ENCODE peak calls at places on chromosomes 13 and 19, in four cellular contexts. One of them, this sample, is unnamed.

GRCh38 chr19:584240-585001 is 5.3 kb upstream of the HCN2 start:
- DNase-seq in Caco-2: no peak
- DNase-seq in SK-N-MC: no peak
- DNase-seq in M059J: peak; percentile 20
- DNase-seq in this sample: no peak

GRCh38 chr19:23771348-23771747 is 12.7 kb upstream of the ZNF681 start:
- DNase-seq in Caco-2: no peak
- DNase-seq in SK-N-MC: no peak
- DNase-seq in M059J: no peak
- DNase-seq in this sample: no peak

GRCh38 chr13:114286808-114287207 is 5.4 kb downstream of the UPF3A start:
- DNase-seq in Caco-2: no peak
- DNase-seq in SK-N-MC: no peak
- DNase-seq in M059J: no peak
- DNase-seq in this sample: no peak

GRCh38 chr19:7456964-7457541 is 31.8 kb downstream of the PEX11G start:
- DNase-seq in Caco-2: no peak
- DNase-seq in SK-N-MC: no peak
- DNase-seq in M059J: peak; percentile 62
- DNase-seq in this sample: no peak

GRCh38 chr13:47337781-47338507 is 441.1 kb upstream of the HTR2A start:
- DNase-seq in Caco-2: no peak
- DNase-seq in SK-N-MC: no peak
- DNase-seq in M059J: peak; percentile 63
- DNase-seq in this sample: no peak

GRCh38 chr19:33661336-33661735 is 39.6 kb downstream of the CHST8 start:
- DNase-seq in Caco-2: no peak
- DNase-seq in SK-N-MC: no peak
- DNase-seq in M059J: no peak
- DNase-seq in this sample: no peak

GRCh38 chr19:6580313-6580712 is 10.6 kb downstream of the CD70 start:
- DNase-seq in Caco-2: no peak
- DNase-seq in SK-N-MC: no peak
- DNase-seq in M059J: peak; percentile 99
- DNase-seq in this sample: no peak

GRCh38 chr13:97328222-97328790 is 105.7 kb upstream of the RAP2A start:
- DNase-seq in Caco-2: peak; percentile 62
- DNase-seq in SK-N-MC: no peak
- DNase-seq in M059J: peak; percentile 75
- DNase-seq in this sample: no peak

GRCh38 chr19:38921420-38922274 is 8.9 kb downstream of the SARS2 start:
- DNase-seq in Caco-2: no peak
- DNase-seq in SK-N-MC: no peak
- DNase-seq in M059J: no peak
- DNase-seq in this sample: no peak

GRCh38 chr19:4508698-4509097 is 9.6 kb downstream of the PLIN4 start:
- DNase-seq in Caco-2: no peak
- DNase-seq in SK-N-MC: no peak
- DNase-seq in M059J: no peak
- DNase-seq in this sample: no peak

GRCh38 chr19:33235269-33235995 is 9.8 kb upstream of the SLC7A10 start:
- DNase-seq in Caco-2: peak; percentile 89
- DNase-seq in SK-N-MC: peak; percentile 6
- DNase-seq in M059J: peak; percentile 65
- DNase-seq in this sample: peak; percentile 59

GRCh38 chr19:20077791-20078463 is at the start of gene ZNF90:
- DNase-seq in Caco-2: peak; percentile 91
- DNase-seq in SK-N-MC: no peak
- DNase-seq in M059J: peak; percentile 76
- DNase-seq in this sample: peak; percentile 98

GRCh38 chr19:11507370-11508078 is 1.9 kb upstream of the ZNF653 start:
- DNase-seq in Caco-2: no peak
- DNase-seq in SK-N-MC: no peak
- DNase-seq in M059J: no peak
- DNase-seq in this sample: no peak

GRCh38 chr19:45008554-45008953 is 7.3 kb downstream of the RELB start:
- DNase-seq in Caco-2: peak; percentile 83
- DNase-seq in SK-N-MC: no peak
- DNase-seq in M059J: no peak
- DNase-seq in this sample: no peak